ENCODE peak calls at places on chromosomes 13 and 19, in five cellular contexts. S is OCI-LY7, J is PC-3, M is GM23338, D is SK-N-SH. P is an unnamed sample.
A peak's percentile ranks its signal among the peaks of the same experiment; 100 is the strongest.

GRCh38 chr19:29564574-29565005 is 38.8 kb downstream of the VSTM2B start:
- DNase-seq in S (no peak), J (no peak), M (no peak), D (no peak), P (no peak)

GRCh38 chr19:7550987-7551761 is 15.7 kb downstream of the PNPLA6 start:
- DNase-seq in S (peak; percentile 49), J (peak; percentile 40), M (peak; percentile 100), D (peak; percentile 98), P (peak; percentile 86)

GRCh38 chr19:19820774-19821315 is 705 bp downstream of the ZNF506 start:
- DNase-seq in S (peak; percentile 4), J (no peak), M (no peak), D (no peak), P (no peak)

GRCh38 chr19:873084-874019 is 13.9 kb downstream of the CFD start:
- DNase-seq in S (peak; percentile 94), J (no peak), M (peak; percentile 83), D (peak; percentile 68), P (no peak)

GRCh38 chr13:49512578-49512977 is 16.8 kb downstream of the PHF11 start:
- DNase-seq in S (no peak), J (no peak), M (no peak), D (no peak), P (no peak)

GRCh38 chr13:98813993-98814392 is 61.5 kb upstream of the SLC15A1 start:
- DNase-seq in S (no peak), J (peak; percentile 31), M (no peak), D (no peak), P (peak; percentile 65)

GRCh38 chr13:44637581-44637980 is 61.5 kb upstream of the TSC22D1 start:
- DNase-seq in S (no peak), J (no peak), M (no peak), D (no peak), P (no peak)

GRCh38 chr13:105334211-105334610 is 1201.3 kb downstream of the EFNB2 start:
- DNase-seq in S (no peak), J (no peak), M (no peak), D (no peak), P (no peak)

GRCh38 chr13:40445557-40445990 is 220.9 kb downstream of the FOXO1 start:
- DNase-seq in S (peak; percentile 100), J (peak; percentile 74), M (peak; percentile 14), D (no peak), P (no peak)

GRCh38 chr19:19956431-19957075 is 55.8 kb downstream of the ZNF93 start:
- DNase-seq in S (no peak), J (no peak), M (peak; percentile 98), D (no peak), P (no peak)

GRCh38 chr13:96112936-96113335 is 23.0 kb downstream of the HS6ST3 start:
- DNase-seq in S (no peak), J (no peak), M (no peak), D (no peak), P (no peak)

GRCh38 chr19:14089662-14090508 is 666 bp downstream of the SAMD1 start:
- DNase-seq in S (peak; percentile 81), J (peak; percentile 58), M (peak; percentile 71), D (peak; percentile 85), P (peak; percentile 79)

GRCh38 chr13:18948664-18949488 is 232.7 kb downstream of the TUBA3C start:
- DNase-seq in S (no peak), J (no peak), M (no peak), D (no peak), P (no peak)

GRCh38 chr13:26987614-26988013 is 184.0 kb downstream of the USP12 start:
- DNase-seq in S (no peak), J (no peak), M (no peak), D (no peak), P (no peak)

GRCh38 chr19:17335575-17335974 is 920 bp upstream of the ANO8 start:
- DNase-seq in S (no peak), J (peak; percentile 21), M (no peak), D (no peak), P (peak; percentile 27)

GRCh38 chr19:17332677-17333581 is 1.7 kb downstream of the ANO8 start:
- DNase-seq in S (peak; percentile 96), J (peak; percentile 76), M (peak; percentile 94), D (peak; percentile 86), P (peak; percentile 47)

GRCh38 chr19:17332360-17332676 is 2.3 kb downstream of the ANO8 start:
- DNase-seq in S (no peak), J (no peak), M (no peak), D (no peak), P (no peak)

GRCh38 chr19:17334414-17335409 is at the start of gene ANO8:
- DNase-seq in S (peak; percentile 98), J (peak; percentile 97), M (peak; percentile 100), D (peak; percentile 94), P (peak; percentile 97)

DNA sequence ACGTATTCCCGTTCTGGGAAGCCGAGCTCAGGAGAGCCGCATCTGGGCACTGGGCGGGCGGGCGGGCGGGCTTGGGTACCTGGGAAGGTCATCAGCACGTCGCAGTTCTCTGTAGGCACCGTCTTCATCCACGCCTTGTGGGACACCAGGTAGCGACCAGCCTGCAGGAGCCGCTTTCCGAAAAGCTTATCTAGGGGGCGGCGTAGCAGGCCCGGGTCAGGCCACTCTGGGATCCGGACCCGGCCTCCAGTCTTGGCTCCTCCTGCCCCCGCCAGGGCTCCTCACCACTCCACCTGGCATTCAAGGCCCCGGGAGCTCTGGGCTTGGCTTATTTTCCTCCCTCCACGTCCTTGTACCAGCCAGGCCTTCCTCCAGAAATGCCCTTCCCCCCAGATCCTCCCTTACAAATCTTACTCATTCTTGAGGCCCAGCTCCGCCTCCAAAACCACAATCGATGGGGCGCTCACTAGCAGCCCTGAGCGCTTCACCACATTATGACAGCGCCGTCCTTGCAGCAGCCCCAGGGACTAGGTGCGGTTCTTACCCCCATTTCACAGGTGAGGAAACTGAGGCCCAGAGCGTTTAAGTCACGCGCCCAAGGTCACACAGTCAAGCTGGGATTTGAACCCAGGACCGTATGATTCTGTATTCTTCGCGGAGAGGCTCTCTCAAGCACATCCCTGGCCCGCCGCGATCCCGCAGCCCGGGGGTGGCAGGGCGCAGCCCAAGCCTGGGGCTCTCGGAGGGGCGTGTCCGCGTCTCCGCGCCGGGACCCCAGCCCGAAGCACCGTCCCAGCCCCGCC is 843 bp downstream of the ANO8 start:
- DNase-seq in S (peak; percentile 47), J (peak; percentile 88), M (peak; percentile 74), D (no peak), P (peak; percentile 54)
- TF ChIP-seq EZH2phosphoT487 in S (no peak), J (no peak), M (no peak), D (no peak), P (no peak)

GRCh38 chr13:77616027-77616426 is 80.5 kb downstream of the SCEL start:
- DNase-seq in S (no peak), J (no peak), M (no peak), D (no peak), P (no peak)
- H3K9me2 ChIP-seq in S (no peaks in the 10 kb centered on the region), J (no peaks in the 10 kb centered on the region), M (no peaks in the 10 kb centered on the region), D (no peaks in the 10 kb centered on the region), P (no peaks in the 10 kb centered on the region)

GRCh38 chr13:81393686-81394085 is 1052.8 kb upstream of the SPRY2 start:
- DNase-seq in S (no peak), J (no peak), M (peak; percentile 32), D (no peak), P (peak; percentile 7)
- TF ChIP-seq EZH2phosphoT487 in S (no peak), J (no peak), M (no peak), D (no peak), P (no peak)

DNA sequence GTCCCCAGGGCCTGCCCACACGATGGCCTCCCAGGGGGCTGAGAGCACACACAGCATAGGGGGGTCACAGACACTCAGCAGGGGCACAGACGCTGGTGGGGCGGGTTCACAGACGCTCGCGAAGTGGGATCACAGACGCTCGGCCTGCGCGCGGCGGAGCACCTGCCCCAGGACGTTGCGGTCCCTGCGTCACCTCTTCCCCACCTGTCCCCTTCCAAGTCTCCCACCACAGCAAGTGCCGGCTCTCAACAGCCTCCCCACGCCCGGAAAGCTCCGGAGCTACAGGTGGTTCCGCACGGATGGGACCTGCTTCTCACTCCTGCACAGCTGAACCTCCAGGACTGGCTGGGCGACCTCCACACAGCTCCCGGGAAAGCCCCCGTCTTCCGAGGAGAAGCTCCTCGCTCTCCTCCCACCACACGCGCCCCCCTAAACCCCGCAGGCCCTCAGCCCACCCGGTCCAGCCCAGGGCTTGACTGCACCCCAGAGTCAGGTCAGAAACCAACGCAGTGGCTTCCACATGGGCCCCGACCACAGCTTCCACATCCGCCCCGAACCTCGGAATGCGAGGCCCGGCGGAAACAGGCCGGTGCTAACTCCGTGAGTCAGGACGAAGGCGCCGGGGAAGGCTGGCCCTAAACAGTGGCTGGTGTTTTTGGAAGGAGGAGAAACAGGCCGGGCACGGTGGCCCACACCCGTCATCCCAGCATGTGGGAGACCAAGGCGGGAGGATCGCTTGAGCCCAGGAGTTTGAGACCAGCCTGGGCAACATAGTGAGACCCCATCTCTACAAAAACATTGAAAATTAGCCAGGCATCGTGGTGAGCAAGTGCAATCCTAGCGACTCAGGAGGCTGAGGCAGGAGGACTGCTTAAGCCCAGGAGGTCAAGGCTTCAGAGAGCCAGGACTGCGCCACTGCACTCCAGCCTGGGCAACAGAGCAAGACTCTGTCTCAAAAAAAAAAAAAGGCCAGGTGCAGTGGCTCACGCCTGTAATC is 16.5 kb downstream of the BTBD2 start:
- DNase-seq in S (no peak), J (no peak), M (no peak), D (no peak), P (no peak)
- H3K9me2 ChIP-seq in S (no peaks in the 10 kb centered on the region), J (no peaks in the 10 kb centered on the region), M (peaks cover 4% of the 10 kb centered on the region), D (no peaks in the 10 kb centered on the region), P (no peaks in the 10 kb centered on the region)

DNA sequence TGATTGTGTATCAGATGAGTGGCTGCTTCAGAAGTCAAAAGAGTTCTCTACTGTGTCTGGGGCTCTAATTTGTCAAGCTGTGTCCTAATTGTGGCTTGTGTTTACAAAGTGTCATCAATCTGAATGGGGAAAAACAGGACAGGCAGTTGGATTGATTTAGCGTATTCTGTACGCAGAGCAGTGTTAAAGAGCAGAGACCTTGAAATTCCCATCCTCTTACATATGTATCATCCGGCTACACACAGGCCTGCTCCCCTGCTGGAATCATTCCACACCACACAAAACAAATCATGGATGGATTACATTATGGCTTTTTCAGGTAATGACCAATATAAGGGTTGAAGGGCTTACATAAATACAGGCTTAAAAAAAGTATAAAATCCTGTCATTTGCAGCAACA is 351.4 kb downstream of the KLF12 start:
- DNase-seq in S (no peak), J (no peak), M (no peak), D (peak; percentile 14), P (no peak)
- TF ChIP-seq EZH2phosphoT487 in S (no peak), J (no peak), M (no peak), D (no peak), P (no peak)

GRCh38 chr19:38359242-38360021 is 14.9 kb upstream of the PSMD8 start:
- DNase-seq in S (no peak), J (no peak), M (no peak), D (no peak), P (no peak)
- H3K9me2 ChIP-seq in S (no peaks in the 10 kb centered on the region), J (no peaks in the 10 kb centered on the region), M (no peaks in the 10 kb centered on the region), D (no peaks in the 10 kb centered on the region), P (no peaks in the 10 kb centered on the region)